ENCODE peak calls at places on chromosome 2, in five cellular contexts. One of them, this sample, is unnamed.

GRCh38 chr2:241194811-241195210 is 6.3 kb downstream of the ANO7 start:
- DNase-seq in HepG2: no peak
- DNase-seq in heart right ventricle: no peak
- DNase-seq in GM13976: no peak
- DNase-seq in HCT116: no peak
- DNase-seq in this sample: no peak

GRCh38 chr2:1967242-1968210 is 223.2 kb upstream of the PXDN start:
- DNase-seq in HepG2: no peak
- DNase-seq in heart right ventricle: no peak
- DNase-seq in GM13976: no peak
- DNase-seq in HCT116: no peak
- DNase-seq in this sample: no peak

GRCh38 chr2:1979101-1979500 is 234.8 kb upstream of the PXDN start:
- DNase-seq in HepG2: no peak
- DNase-seq in heart right ventricle: no peak
- DNase-seq in GM13976: no peak
- DNase-seq in HCT116: no peak
- DNase-seq in this sample: no peak

GRCh38 chr2:82234283-82234682 is 1929.7 kb upstream of the LRRTM1 start:
- DNase-seq in HepG2: no peak
- DNase-seq in heart right ventricle: no peak
- DNase-seq in GM13976: no peak
- DNase-seq in HCT116: no peak
- DNase-seq in this sample: peak

GRCh38 chr2:31711737-31712136 is 131.0 kb upstream of the SRD5A2 start:
- DNase-seq in HepG2: no peak
- DNase-seq in heart right ventricle: no peak
- DNase-seq in GM13976: no peak
- DNase-seq in HCT116: no peak
- DNase-seq in this sample: no peak

GRCh38 chr2:64770137-64770780 is 116.5 kb upstream of the SERTAD2 start:
- DNase-seq in HepG2: no peak
- DNase-seq in heart right ventricle: no peak
- DNase-seq in GM13976: no peak
- DNase-seq in HCT116: no peak
- DNase-seq in this sample: no peak

GRCh38 chr2:233223059-233223894 is 28.2 kb upstream of the ATG16L1 start:
- DNase-seq in HepG2: no peak
- DNase-seq in heart right ventricle: no peak
- DNase-seq in GM13976: peak
- DNase-seq in HCT116: no peak
- DNase-seq in this sample: no peak

GRCh38 chr2:240163056-240163714 is 22.7 kb upstream of the OTOS start:
- DNase-seq in HepG2: no peak
- DNase-seq in heart right ventricle: no peak
- DNase-seq in GM13976: no peak
- DNase-seq in HCT116: no peak
- DNase-seq in this sample: no peak

GRCh38 chr2:169363570-169364150 is 1.3 kb upstream of the LRP2 start:
- DNase-seq in HepG2: no peak
- DNase-seq in heart right ventricle: no peak
- DNase-seq in GM13976: peak
- DNase-seq in HCT116: no peak
- DNase-seq in this sample: no peak

GRCh38 chr2:156630579-156631337 is 194.6 kb downstream of the GPD2 start:
- DNase-seq in HepG2: no peak
- DNase-seq in heart right ventricle: no peak
- DNase-seq in GM13976: no peak
- DNase-seq in HCT116: no peak
- DNase-seq in this sample: no peak

GRCh38 chr2:119760876-119761275 is 1.2 kb downstream of the PTPN4 start:
- DNase-seq in HepG2: peak
- DNase-seq in heart right ventricle: no peak
- DNase-seq in GM13976: peak
- DNase-seq in HCT116: no peak
- DNase-seq in this sample: no peak

GRCh38 chr2:215365184-215365658 is 53.4 kb downstream of the ATIC start:
- DNase-seq in HepG2: no peak
- DNase-seq in heart right ventricle: no peak
- DNase-seq in GM13976: peak
- DNase-seq in HCT116: no peak
- DNase-seq in this sample: no peak

GRCh38 chr2:28011322-28011737 is 120.8 kb downstream of the BABAM2 start:
- DNase-seq in HepG2: peak
- DNase-seq in heart right ventricle: no peak
- DNase-seq in GM13976: no peak
- DNase-seq in HCT116: no peak
- DNase-seq in this sample: no peak

GRCh38 chr2:57906152-57906732 is 140.4 kb upstream of the VRK2 start:
- DNase-seq in HepG2: peak
- DNase-seq in heart right ventricle: no peak
- DNase-seq in GM13976: peak
- DNase-seq in HCT116: no peak
- DNase-seq in this sample: peak

GRCh38 chr2:1633936-1634587 is 110.3 kb downstream of the PXDN start:
- DNase-seq in HepG2: no peak
- DNase-seq in heart right ventricle: no peak
- DNase-seq in GM13976: no peak
- DNase-seq in HCT116: no peak
- DNase-seq in this sample: no peak

GRCh38 chr2:196230051-196230450 is 58.7 kb upstream of the STK17B start:
- DNase-seq in HepG2: no peak
- DNase-seq in heart right ventricle: no peak
- DNase-seq in GM13976: no peak
- DNase-seq in HCT116: no peak
- DNase-seq in this sample: no peak

GRCh38 chr2:109312902-109313301 is 183.9 kb downstream of the SH3RF3 start:
- DNase-seq in HepG2: no peak
- DNase-seq in heart right ventricle: no peak
- DNase-seq in GM13976: no peak
- DNase-seq in HCT116: no peak
- DNase-seq in this sample: no peak

GRCh38 chr2:55843096-55843991 is 80.2 kb downstream of the EFEMP1 start:
- DNase-seq in HepG2: peak
- DNase-seq in heart right ventricle: no peak
- DNase-seq in GM13976: no peak
- DNase-seq in HCT116: no peak
- DNase-seq in this sample: peak

GRCh38 chr2:45944075-45944474 is 292.6 kb downstream of the PRKCE start:
- DNase-seq in HepG2: no peak
- DNase-seq in heart right ventricle: no peak
- DNase-seq in GM13976: no peak
- DNase-seq in HCT116: peak
- DNase-seq in this sample: no peak

GRCh38 chr2:133977385-133977784 is 276.5 kb upstream of the MGAT5 start:
- DNase-seq in HepG2: no peak
- DNase-seq in heart right ventricle: no peak
- DNase-seq in GM13976: no peak
- DNase-seq in HCT116: no peak
- DNase-seq in this sample: no peak

GRCh38 chr2:55137024-55137958 is 87.0 kb upstream of the RTN4 start:
- DNase-seq in HepG2: no peak
- DNase-seq in heart right ventricle: no peak
- DNase-seq in GM13976: no peak
- DNase-seq in HCT116: no peak
- DNase-seq in this sample: no peak

GRCh38 chr2:38075436-38076249 is at the start of gene CYP1B1:
- DNase-seq in HepG2: no peak
- DNase-seq in heart right ventricle: no peak
- DNase-seq in GM13976: no peak
- DNase-seq in HCT116: no peak
- DNase-seq in this sample: no peak

GRCh38 chr2:14616950-14617349 is 15.6 kb upstream of the LRATD1 start:
- DNase-seq in HepG2: no peak
- DNase-seq in heart right ventricle: no peak
- DNase-seq in GM13976: no peak
- DNase-seq in HCT116: no peak
- DNase-seq in this sample: no peak

GRCh38 chr2:45276914-45277313 is 267.7 kb upstream of the SIX2 start:
- DNase-seq in HepG2: peak
- DNase-seq in heart right ventricle: no peak
- DNase-seq in GM13976: no peak
- DNase-seq in HCT116: no peak
- DNase-seq in this sample: no peak

GRCh38 chr2:78506301-78506700 is 519.2 kb upstream of the REG3G start:
- DNase-seq in HepG2: no peak
- DNase-seq in heart right ventricle: no peak
- DNase-seq in GM13976: no peak
- DNase-seq in HCT116: no peak
- DNase-seq in this sample: no peak

GRCh38 chr2:12903272-12903671 is 186.5 kb downstream of the TRIB2 start:
- DNase-seq in HepG2: no peak
- DNase-seq in heart right ventricle: no peak
- DNase-seq in GM13976: no peak
- DNase-seq in HCT116: no peak
- DNase-seq in this sample: no peak

GRCh38 chr2:234996467-234997270 is 44.9 kb downstream of the SH3BP4 start:
- DNase-seq in HepG2: peak
- DNase-seq in heart right ventricle: no peak
- DNase-seq in GM13976: no peak
- DNase-seq in HCT116: no peak
- DNase-seq in this sample: no peak

GRCh38 chr2:60513996-60514395 is 39.5 kb downstream of the BCL11A start:
- DNase-seq in HepG2: no peak
- DNase-seq in heart right ventricle: no peak
- DNase-seq in GM13976: no peak
- DNase-seq in HCT116: no peak
- DNase-seq in this sample: no peak

GRCh38 chr2:19070866-19071265 is 287.6 kb downstream of the OSR1 start:
- DNase-seq in HepG2: no peak
- DNase-seq in heart right ventricle: no peak
- DNase-seq in GM13976: no peak
- DNase-seq in HCT116: no peak
- DNase-seq in this sample: no peak

GRCh38 chr2:218605438-218605837 is 2.3 kb upstream of the PLCD4 start:
- DNase-seq in HepG2: no peak
- DNase-seq in heart right ventricle: no peak
- DNase-seq in GM13976: no peak
- DNase-seq in HCT116: no peak
- DNase-seq in this sample: no peak

GRCh38 chr2:241413929-241414580 is 58.0 kb downstream of the FARP2 start:
- DNase-seq in HepG2: no peak
- DNase-seq in heart right ventricle: no peak
- DNase-seq in GM13976: no peak
- DNase-seq in HCT116: no peak
- DNase-seq in this sample: no peak

DNA sequence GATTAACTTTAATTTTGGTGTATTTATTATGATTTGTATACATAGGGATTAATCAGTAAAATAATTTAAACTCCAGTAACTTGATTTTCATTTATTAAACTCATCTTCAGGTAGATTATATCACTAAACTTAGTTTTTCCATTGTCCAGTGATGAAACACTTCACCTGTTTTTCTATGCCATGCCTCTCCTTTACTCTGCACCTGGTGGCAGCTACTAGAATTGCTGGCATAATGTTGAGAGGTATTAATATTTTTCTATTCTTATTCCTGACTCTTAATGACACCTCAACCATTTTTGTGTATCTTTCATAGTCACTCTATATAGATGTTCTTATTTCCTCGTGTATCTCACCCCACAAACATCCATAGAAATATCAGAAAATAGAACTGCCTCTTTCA is 940.3 kb upstream of the CRIM1 start:
- DNase-seq in HepG2: no peak
- DNase-seq in heart right ventricle: no peak
- DNase-seq in GM13976: no peak
- DNase-seq in HCT116: no peak
- DNase-seq in this sample: no peak
- TF ChIP-seq CTCF in HepG2: no peak
- TF ChIP-seq CTCF in heart right ventricle: no peak
- TF ChIP-seq CTCF in GM13976: no peak
- TF ChIP-seq CTCF in HCT116: no peak
- TF ChIP-seq CTCF in this sample: peak

DNA sequence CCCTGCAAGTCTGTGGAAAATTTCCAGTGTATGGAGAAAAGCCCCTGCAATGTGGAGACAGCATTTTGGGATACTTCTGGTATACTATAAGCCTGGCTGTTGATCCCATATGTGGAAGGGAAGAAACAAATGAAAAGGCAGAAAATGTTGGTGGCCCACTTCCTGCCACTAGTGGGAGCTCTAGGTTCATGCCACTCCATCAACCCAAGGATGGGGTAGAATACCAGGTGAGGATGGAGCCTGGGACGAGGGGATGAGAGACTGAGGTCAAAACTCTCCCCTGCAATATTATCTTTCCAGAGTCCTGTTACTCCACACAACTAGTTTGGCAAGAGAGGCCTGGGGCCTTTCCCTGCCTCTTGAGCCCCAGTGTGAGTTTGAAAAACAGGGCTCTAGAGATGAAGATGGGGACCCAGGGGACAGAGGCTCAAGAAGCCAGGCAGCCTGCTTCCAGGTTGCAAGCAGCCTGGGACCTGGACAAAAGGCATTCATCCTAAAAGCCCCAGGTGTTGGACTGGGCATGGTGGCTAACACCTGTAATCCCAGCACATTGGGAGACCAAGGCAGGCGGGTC is 31.9 kb downstream of the BMP10 start:
- DNase-seq in HepG2: no peak
- DNase-seq in heart right ventricle: no peak
- DNase-seq in GM13976: peak
- DNase-seq in HCT116: peak
- DNase-seq in this sample: no peak
- TF ChIP-seq CTCF in HepG2: peak
- TF ChIP-seq CTCF in heart right ventricle: peak
- TF ChIP-seq CTCF in GM13976: peak
- TF ChIP-seq CTCF in HCT116: peak
- TF ChIP-seq CTCF in this sample: peak

DNA sequence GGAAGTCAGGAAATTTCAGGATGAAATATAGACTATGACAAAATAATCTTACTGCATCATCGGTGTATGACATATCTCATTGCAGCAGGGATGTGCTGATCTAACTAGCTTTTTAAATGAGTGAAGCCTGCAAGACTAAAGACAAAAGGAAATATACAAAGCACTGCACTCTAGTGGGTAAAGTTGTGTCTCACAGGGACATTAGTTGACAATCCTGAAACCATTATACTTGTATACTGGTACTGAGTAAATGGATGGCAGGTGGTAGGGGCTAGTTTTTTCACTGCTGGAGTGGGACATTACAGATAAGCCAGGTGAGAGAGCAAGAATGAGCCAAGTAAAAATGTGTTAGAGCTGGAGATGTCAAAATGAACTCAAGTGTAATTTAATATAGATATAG is 317.5 kb upstream of the RAB6C start:
- DNase-seq in HepG2: no peak
- DNase-seq in heart right ventricle: no peak
- DNase-seq in GM13976: no peak
- DNase-seq in HCT116: no peak
- DNase-seq in this sample: no peak
- TF ChIP-seq CTCF in HepG2: no peak
- TF ChIP-seq CTCF in heart right ventricle: no peak
- TF ChIP-seq CTCF in GM13976: no peak
- TF ChIP-seq CTCF in HCT116: no peak
- TF ChIP-seq CTCF in this sample: peak

GRCh38 chr2:163133602-163134001 is 295.0 kb upstream of the KCNH7 start:
- DNase-seq in HepG2: no peak
- DNase-seq in heart right ventricle: no peak
- DNase-seq in GM13976: no peak
- DNase-seq in HCT116: no peak
- DNase-seq in this sample: no peak

GRCh38 chr2:163132850-163133249 is 294.3 kb upstream of the KCNH7 start:
- DNase-seq in HepG2: peak
- DNase-seq in heart right ventricle: no peak
- DNase-seq in GM13976: no peak
- DNase-seq in HCT116: peak
- DNase-seq in this sample: no peak
- TF ChIP-seq CTCF in HepG2: peak
- TF ChIP-seq CTCF in heart right ventricle: peak
- TF ChIP-seq CTCF in GM13976: peak
- TF ChIP-seq CTCF in HCT116: peak
- TF ChIP-seq CTCF in this sample: peak